ENCODE peak calls at places on chromosome 6, in six cellular contexts. One of them, this sample, is unnamed.

GRCh38 chr6:38341501-38341900 is 298.2 kb downstream of the BTBD9 start:
- DNase-seq in astrocyte of the spinal cord: no peak
- DNase-seq in left cardiac atrium: no peak
- DNase-seq in activated gamma-delta T cell treated with anti-CD3 and anti-CD28 coated beads, Interleukin-2, amount 50 U/mL, for 16 hours: no peak
- DNase-seq in hepatic stellate cell: no peak
- DNase-seq in mesenteric fat pad: no peak
- DNase-seq in this sample: no peak

GRCh38 chr6:105900120-105900937 is 185.8 kb upstream of the PRDM1 start:
- DNase-seq in astrocyte of the spinal cord: peak
- DNase-seq in left cardiac atrium: no peak
- DNase-seq in activated gamma-delta T cell treated with anti-CD3 and anti-CD28 coated beads, Interleukin-2, amount 50 U/mL, for 16 hours: no peak
- DNase-seq in hepatic stellate cell: peak
- DNase-seq in mesenteric fat pad: no peak
- DNase-seq in this sample: peak

GRCh38 chr6:137415127-137415833 is 78.9 kb downstream of the OLIG3 start:
- DNase-seq in astrocyte of the spinal cord: peak
- DNase-seq in left cardiac atrium: peak
- DNase-seq in activated gamma-delta T cell treated with anti-CD3 and anti-CD28 coated beads, Interleukin-2, amount 50 U/mL, for 16 hours: peak
- DNase-seq in hepatic stellate cell: peak
- DNase-seq in mesenteric fat pad: no peak
- DNase-seq in this sample: peak

GRCh38 chr6:169215201-169215661 is 38.4 kb downstream of the THBS2 start:
- DNase-seq in astrocyte of the spinal cord: peak
- DNase-seq in left cardiac atrium: no peak
- DNase-seq in activated gamma-delta T cell treated with anti-CD3 and anti-CD28 coated beads, Interleukin-2, amount 50 U/mL, for 16 hours: no peak
- DNase-seq in hepatic stellate cell: no peak
- DNase-seq in mesenteric fat pad: peak
- DNase-seq in this sample: peak

GRCh38 chr6:46583711-46584110 is 68.9 kb downstream of the CYP39A1 start:
- DNase-seq in astrocyte of the spinal cord: no peak
- DNase-seq in left cardiac atrium: no peak
- DNase-seq in activated gamma-delta T cell treated with anti-CD3 and anti-CD28 coated beads, Interleukin-2, amount 50 U/mL, for 16 hours: no peak
- DNase-seq in hepatic stellate cell: no peak
- DNase-seq in mesenteric fat pad: no peak
- DNase-seq in this sample: peak

GRCh38 chr6:108946695-108947094 is 98.5 kb downstream of the ARMC2 start:
- DNase-seq in astrocyte of the spinal cord: peak
- DNase-seq in left cardiac atrium: no peak
- DNase-seq in activated gamma-delta T cell treated with anti-CD3 and anti-CD28 coated beads, Interleukin-2, amount 50 U/mL, for 16 hours: no peak
- DNase-seq in hepatic stellate cell: no peak
- DNase-seq in mesenteric fat pad: peak
- DNase-seq in this sample: peak

GRCh38 chr6:37375376-37375775 is 21.6 kb downstream of the RNF8 start:
- DNase-seq in astrocyte of the spinal cord: no peak
- DNase-seq in left cardiac atrium: no peak
- DNase-seq in activated gamma-delta T cell treated with anti-CD3 and anti-CD28 coated beads, Interleukin-2, amount 50 U/mL, for 16 hours: no peak
- DNase-seq in hepatic stellate cell: no peak
- DNase-seq in mesenteric fat pad: no peak
- DNase-seq in this sample: no peak

GRCh38 chr6:35757461-35758123 is 18.8 kb upstream of the CLPSL2 start:
- DNase-seq in astrocyte of the spinal cord: peak
- DNase-seq in left cardiac atrium: no peak
- DNase-seq in activated gamma-delta T cell treated with anti-CD3 and anti-CD28 coated beads, Interleukin-2, amount 50 U/mL, for 16 hours: no peak
- DNase-seq in hepatic stellate cell: no peak
- DNase-seq in mesenteric fat pad: no peak
- DNase-seq in this sample: peak

GRCh38 chr6:53361549-53362031 is 12.8 kb upstream of the ELOVL5 start:
- DNase-seq in astrocyte of the spinal cord: peak
- DNase-seq in left cardiac atrium: peak
- DNase-seq in activated gamma-delta T cell treated with anti-CD3 and anti-CD28 coated beads, Interleukin-2, amount 50 U/mL, for 16 hours: peak
- DNase-seq in hepatic stellate cell: no peak
- DNase-seq in mesenteric fat pad: no peak
- DNase-seq in this sample: peak

GRCh38 chr6:30814137-30815084 is 69.9 kb upstream of the DDR1 start:
- DNase-seq in astrocyte of the spinal cord: peak
- DNase-seq in left cardiac atrium: no peak
- DNase-seq in activated gamma-delta T cell treated with anti-CD3 and anti-CD28 coated beads, Interleukin-2, amount 50 U/mL, for 16 hours: peak
- DNase-seq in hepatic stellate cell: peak
- DNase-seq in mesenteric fat pad: no peak
- DNase-seq in this sample: peak

This sample was measured in fibroblast of mammary gland.